ENCODE peak calls at places on chromosomes 7 and 10, in six cellular contexts. One of them, this sample, is unnamed. For H3K4me1, the result is how much of the 10 kb centered on the place peaks cover.

GRCh38 chr10:88879754-88880286 is at the start of gene STAMBPL1:
- DNase-seq in GM23338: no peak
- DNase-seq in BE2C: no peak
- DNase-seq in transverse colon: peak
- DNase-seq in psoas muscle: peak
- DNase-seq in DND-41: peak
- DNase-seq in this sample: peak

GRCh38 chr7:71695189-71695588 is 563.2 kb downstream of the GALNT17 start:
- DNase-seq in GM23338: no peak
- DNase-seq in BE2C: no peak
- DNase-seq in transverse colon: no peak
- DNase-seq in psoas muscle: no peak
- DNase-seq in DND-41: no peak
- DNase-seq in this sample: no peak

GRCh38 chr7:65749518-65749917 is 123.4 kb upstream of the VKORC1L1 start:
- DNase-seq in GM23338: no peak
- DNase-seq in BE2C: no peak
- DNase-seq in transverse colon: no peak
- DNase-seq in psoas muscle: no peak
- DNase-seq in DND-41: no peak
- DNase-seq in this sample: no peak

GRCh38 chr10:14670551-14671240 is 104.0 kb downstream of the FAM107B start:
- DNase-seq in GM23338: no peak
- DNase-seq in BE2C: no peak
- DNase-seq in transverse colon: no peak
- DNase-seq in psoas muscle: no peak
- DNase-seq in DND-41: no peak
- DNase-seq in this sample: no peak

GRCh38 chr7:100007887-100008286 is 7.5 kb upstream of the ZKSCAN1 start:
- DNase-seq in GM23338: peak
- DNase-seq in BE2C: no peak
- DNase-seq in transverse colon: no peak
- DNase-seq in psoas muscle: no peak
- DNase-seq in DND-41: no peak
- DNase-seq in this sample: no peak

GRCh38 chr7:55230014-55230413 is 135.1 kb upstream of the LANCL2 start:
- DNase-seq in GM23338: no peak
- DNase-seq in BE2C: no peak
- DNase-seq in transverse colon: no peak
- DNase-seq in psoas muscle: no peak
- DNase-seq in DND-41: no peak
- DNase-seq in this sample: no peak

GRCh38 chr7:26413007-26413691 is 121.5 kb downstream of the SNX10 start:
- DNase-seq in GM23338: no peak
- DNase-seq in BE2C: no peak
- DNase-seq in transverse colon: no peak
- DNase-seq in psoas muscle: no peak
- DNase-seq in DND-41: no peak
- DNase-seq in this sample: no peak

GRCh38 chr7:93298671-93299070 is 66.5 kb downstream of the VPS50 start:
- DNase-seq in GM23338: no peak
- DNase-seq in BE2C: no peak
- DNase-seq in transverse colon: no peak
- DNase-seq in psoas muscle: no peak
- DNase-seq in DND-41: no peak
- DNase-seq in this sample: no peak

GRCh38 chr7:157150825-157151412 is 12.2 kb downstream of the UBE3C start:
- DNase-seq in GM23338: peak
- DNase-seq in BE2C: peak
- DNase-seq in transverse colon: no peak
- DNase-seq in psoas muscle: peak
- DNase-seq in DND-41: no peak
- DNase-seq in this sample: no peak

GRCh38 chr7:151888079-151888673 is 11.3 kb upstream of the PRKAG2 start:
- DNase-seq in GM23338: peak
- DNase-seq in BE2C: no peak
- DNase-seq in transverse colon: no peak
- DNase-seq in psoas muscle: no peak
- DNase-seq in DND-41: no peak
- DNase-seq in this sample: no peak

GRCh38 chr7:77199008-77199966 is at the start of gene FGL2:
- DNase-seq in GM23338: peak
- DNase-seq in BE2C: no peak
- DNase-seq in transverse colon: peak
- DNase-seq in psoas muscle: peak
- DNase-seq in DND-41: peak
- DNase-seq in this sample: peak

GRCh38 chr7:120836556-120837125 is 21.3 kb downstream of the TSPAN12 start:
- DNase-seq in GM23338: no peak
- DNase-seq in BE2C: no peak
- DNase-seq in transverse colon: no peak
- DNase-seq in psoas muscle: no peak
- DNase-seq in DND-41: no peak
- DNase-seq in this sample: no peak

DNA sequence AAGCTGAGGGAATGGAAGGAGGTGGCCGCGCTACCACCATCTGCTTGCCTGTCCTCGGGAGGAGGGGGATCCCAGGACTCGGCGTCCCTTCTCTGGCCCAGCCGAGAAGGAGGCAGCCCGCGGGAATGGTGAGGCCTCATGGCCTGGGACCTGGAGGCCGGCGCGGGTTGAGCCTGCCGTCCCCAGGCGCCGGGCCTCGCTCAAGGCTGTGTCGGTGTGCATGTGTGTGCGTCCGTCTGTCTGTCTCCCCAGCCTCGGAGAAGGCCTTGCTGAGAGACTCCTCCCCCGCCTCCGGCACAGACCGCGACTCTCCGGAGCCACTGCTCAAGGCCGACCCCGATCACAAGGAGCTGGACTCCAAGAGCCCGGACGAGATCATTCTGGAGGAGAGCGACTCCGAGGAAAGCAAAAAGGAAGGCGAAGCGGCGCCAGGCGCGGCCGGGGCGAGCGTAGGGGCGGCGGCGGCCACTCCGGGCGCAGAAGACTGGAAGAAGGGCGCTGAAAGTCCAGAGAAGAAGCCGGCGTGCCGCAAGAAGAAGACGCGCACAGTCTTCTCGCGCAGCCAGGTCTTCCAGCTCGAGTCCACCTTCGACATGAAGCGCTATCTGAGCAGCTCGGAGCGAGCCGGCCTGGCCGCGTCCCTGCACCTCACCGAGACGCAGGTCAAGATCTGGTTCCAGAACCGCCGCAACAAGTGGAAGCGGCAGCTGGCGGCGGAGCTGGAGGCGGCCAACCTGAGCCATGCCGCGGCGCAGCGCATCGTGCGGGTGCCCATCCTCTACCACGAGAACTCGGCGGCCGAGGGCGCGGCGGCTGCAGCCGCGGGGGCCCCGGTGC is 1.3 kb downstream of the HMX3 start:
- DNase-seq in GM23338: peak
- DNase-seq in BE2C: no peak
- DNase-seq in transverse colon: no peak
- DNase-seq in psoas muscle: no peak
- DNase-seq in DND-41: no peak
- DNase-seq in this sample: no peak
- H3K4me1 ChIP-seq in GM23338: under half
- H3K4me1 ChIP-seq in BE2C: under half
- H3K4me1 ChIP-seq in transverse colon: under half
- H3K4me1 ChIP-seq in psoas muscle: under half
- H3K4me1 ChIP-seq in DND-41: under half
- H3K4me1 ChIP-seq in this sample: half or more

DNA sequence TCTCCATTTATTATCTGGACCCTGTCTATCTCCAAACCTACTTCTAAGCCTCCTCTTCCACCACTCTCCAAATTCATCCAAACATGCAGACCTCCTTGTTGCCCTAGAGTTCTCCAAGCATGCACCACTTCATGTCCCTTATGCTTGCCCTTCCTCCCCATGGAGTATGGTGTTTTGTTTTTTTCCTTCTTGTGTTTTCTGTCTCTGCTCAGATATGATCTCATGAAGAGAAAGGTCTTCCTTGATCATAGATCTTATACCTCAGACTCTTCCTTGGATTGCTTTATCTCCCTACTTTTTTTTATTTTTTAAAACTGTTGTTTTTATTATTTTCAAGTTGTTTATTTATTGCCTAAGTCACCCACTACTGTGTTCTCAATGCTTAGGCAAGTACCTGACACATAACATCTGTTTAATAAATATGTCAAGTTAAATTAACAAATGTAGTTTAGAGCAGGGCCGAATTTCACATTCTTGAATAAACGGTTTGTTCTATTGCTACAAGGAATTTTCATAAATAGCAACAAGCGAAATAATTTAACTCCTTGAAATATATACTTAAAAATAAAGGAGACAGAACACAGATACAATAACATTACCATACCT is 84.5 kb downstream of the HGF start:
- DNase-seq in GM23338: no peak
- DNase-seq in BE2C: no peak
- DNase-seq in transverse colon: no peak
- DNase-seq in psoas muscle: no peak
- DNase-seq in DND-41: no peak
- DNase-seq in this sample: no peak
- H3K4me3 ChIP-seq in GM23338: no peak
- H3K4me3 ChIP-seq in BE2C: peak
- H3K4me3 ChIP-seq in transverse colon: no peak
- H3K4me3 ChIP-seq in psoas muscle: no peak
- H3K4me3 ChIP-seq in DND-41: no peak
- H3K4me3 ChIP-seq in this sample: no peak

GRCh38 chr10:45602836-45603235 is 69.7 kb downstream of the ZFAND4 start:
- DNase-seq in GM23338: no peak
- DNase-seq in BE2C: no peak
- DNase-seq in transverse colon: no peak
- DNase-seq in psoas muscle: no peak
- DNase-seq in DND-41: no peak
- DNase-seq in this sample: no peak

GRCh38 chr10:45599646-45600045 is 72.9 kb downstream of the ZFAND4 start:
- DNase-seq in GM23338: no peak
- DNase-seq in BE2C: no peak
- DNase-seq in transverse colon: no peak
- DNase-seq in psoas muscle: no peak
- DNase-seq in DND-41: no peak
- DNase-seq in this sample: no peak

GRCh38 chr10:45596556-45596955 is 76.0 kb downstream of the ZFAND4 start:
- DNase-seq in GM23338: no peak
- DNase-seq in BE2C: no peak
- DNase-seq in transverse colon: no peak
- DNase-seq in psoas muscle: no peak
- DNase-seq in DND-41: no peak
- DNase-seq in this sample: no peak

GRCh38 chr10:45602082-45602730 is 70.4 kb downstream of the ZFAND4 start:
- DNase-seq in GM23338: no peak
- DNase-seq in BE2C: no peak
- DNase-seq in transverse colon: no peak
- DNase-seq in psoas muscle: no peak
- DNase-seq in DND-41: no peak
- DNase-seq in this sample: no peak

GRCh38 chr10:45599021-45599603 is 73.5 kb downstream of the ZFAND4 start:
- DNase-seq in GM23338: no peak
- DNase-seq in BE2C: no peak
- DNase-seq in transverse colon: no peak
- DNase-seq in psoas muscle: no peak
- DNase-seq in DND-41: no peak
- DNase-seq in this sample: no peak
- H3K4me1 ChIP-seq in GM23338: under half
- H3K4me1 ChIP-seq in BE2C: under half
- H3K4me1 ChIP-seq in transverse colon: under half
- H3K4me1 ChIP-seq in psoas muscle: under half
- H3K4me1 ChIP-seq in DND-41: under half
- H3K4me1 ChIP-seq in this sample: under half

GRCh38 chr7:131688738-131689661 is 132.6 kb upstream of the PODXL start:
- DNase-seq in GM23338: peak
- DNase-seq in BE2C: peak
- DNase-seq in transverse colon: peak
- DNase-seq in psoas muscle: peak
- DNase-seq in DND-41: peak
- DNase-seq in this sample: peak

GRCh38 chr7:131689662-131690234 is 133.3 kb upstream of the PODXL start:
- DNase-seq in GM23338: no peak
- DNase-seq in BE2C: no peak
- DNase-seq in transverse colon: no peak
- DNase-seq in psoas muscle: no peak
- DNase-seq in DND-41: no peak
- DNase-seq in this sample: no peak

GRCh38 chr7:131691454-131692130 is 135.2 kb upstream of the PODXL start:
- DNase-seq in GM23338: no peak
- DNase-seq in BE2C: no peak
- DNase-seq in transverse colon: no peak
- DNase-seq in psoas muscle: no peak
- DNase-seq in DND-41: no peak
- DNase-seq in this sample: no peak

GRCh38 chr7:131690446-131690845 is 134.0 kb upstream of the PODXL start:
- DNase-seq in GM23338: no peak
- DNase-seq in BE2C: no peak
- DNase-seq in transverse colon: no peak
- DNase-seq in psoas muscle: no peak
- DNase-seq in DND-41: no peak
- DNase-seq in this sample: no peak

DNA sequence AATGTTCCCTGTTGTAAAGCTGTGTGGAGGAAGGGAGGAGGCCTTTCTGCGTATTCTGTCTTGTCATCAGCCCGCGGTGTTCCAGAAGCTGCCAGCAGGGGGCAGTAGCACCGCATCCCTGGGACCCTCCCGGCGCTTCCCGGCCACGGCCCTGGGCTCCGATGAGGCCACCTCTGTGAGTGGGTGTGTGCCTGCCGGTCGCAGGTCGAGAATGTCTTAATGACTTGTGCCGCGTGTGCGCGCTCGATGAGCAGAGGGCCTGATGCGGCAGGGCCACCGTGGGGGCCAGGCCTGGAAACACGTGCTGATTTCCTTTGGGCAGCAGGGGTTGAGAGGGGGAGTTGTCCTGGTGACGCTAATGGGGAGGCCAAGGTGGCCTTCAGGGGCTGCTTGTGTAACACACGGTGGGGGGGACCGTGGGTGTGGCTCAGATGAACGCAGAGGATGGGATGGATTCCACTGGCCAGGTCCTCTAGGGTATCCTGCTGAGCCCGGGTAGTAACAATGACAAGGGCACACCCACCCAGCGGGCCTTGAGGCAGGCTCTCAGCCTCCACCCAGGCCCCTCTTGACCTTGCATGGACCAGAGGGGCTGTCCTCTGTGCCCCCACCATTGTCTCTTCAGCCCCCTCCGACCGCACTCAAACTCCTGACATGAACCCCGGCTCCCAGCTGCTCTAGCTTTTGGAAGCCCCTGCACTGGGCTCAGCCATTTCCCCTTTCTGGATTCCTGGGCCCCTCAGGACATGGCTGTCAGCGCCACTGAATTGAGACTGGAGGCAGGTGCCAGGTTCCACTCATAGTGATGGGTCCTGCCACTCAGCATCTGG is 135.9 kb upstream of the PODXL start:
- DNase-seq in GM23338: peak
- DNase-seq in BE2C: peak
- DNase-seq in transverse colon: peak
- DNase-seq in psoas muscle: peak
- DNase-seq in DND-41: peak
- DNase-seq in this sample: no peak
- H3K4me3 ChIP-seq in GM23338: peak
- H3K4me3 ChIP-seq in BE2C: peak
- H3K4me3 ChIP-seq in transverse colon: no peak
- H3K4me3 ChIP-seq in psoas muscle: no peak
- H3K4me3 ChIP-seq in DND-41: no peak
- H3K4me3 ChIP-seq in this sample: no peak